ENCODE peak calls at places on chromosomes 7 and 10, in ten cellular contexts. F is glutamatergic neuron; I is thyroid gland; R is posterior vena cava; M is NCI-H460; L is NCI-H1092 treated with DMSO at 0.1 percent for 48 hours; W is T1000; N is stimulated activated CD4-positive, alpha-beta T cell treated with anti-CD3 and anti-CD28 coated beads, Interleukin-12 subunit alpha, Interleukin-12 subunit beta, amount 100 ng/mL, for 4 hours; V is GM18507; Y is astrocyte of the spinal cord. K is an unnamed sample.

GRCh38 chr7:37342170-37342569 is 106.5 kb downstream of the ELMO1 start:
- DNase-seq in F (no peak), I (no peak), R (no peak), M (no peak), L (no peak), W (no peak), N (no peak), V (no peak), Y (no peak), K (no peak)

GRCh38 chr7:45702751-45703150 is 128.6 kb downstream of the ADCY1 start:
- DNase-seq in F (no peak), I (no peak), R (peak; percentile 37), M (no peak), L (no peak), W (no peak), N (no peak), V (no peak), Y (no peak), K (no peak)

GRCh38 chr10:32413513-32413912 is 32.4 kb upstream of the CCDC7 start:
- DNase-seq in F (no peak), I (no peak), R (no peak), M (no peak), L (no peak), W (peak; percentile 5), N (peak; percentile 22), V (no peak), Y (peak; percentile 97), K (peak; percentile 76)

GRCh38 chr7:23242935-23243334 is 3.6 kb upstream of the GPNMB start:
- DNase-seq in F (no peak), I (no peak), R (no peak), M (no peak), L (no peak), W (no peak), N (no peak), V (no peak), Y (no peak), K (no peak)

GRCh38 chr10:94212876-94213595 is 149.7 kb downstream of the NOC3L start:
- DNase-seq in F (no peak), I (peak; percentile 24), R (no peak), M (no peak), L (no peak), W (no peak), N (no peak), V (no peak), Y (peak; percentile 24), K (peak; percentile 7)

GRCh38 chr10:97069576-97070362 is 116.0 kb downstream of the SLIT1 start:
- DNase-seq in F (no peak), I (no peak), R (no peak), M (peak; percentile 47), L (no peak), W (peak; percentile 17), N (no peak), V (no peak), Y (peak; percentile 24), K (peak; percentile 68)

GRCh38 chr10:47366731-47367460 is 17.2 kb downstream of the ZNF488 start:
- DNase-seq in F (no peak), I (no peak), R (peak; percentile 43), M (no peak), L (no peak), W (no peak), N (no peak), V (no peak), Y (no peak), K (no peak)

GRCh38 chr10:17643339-17643754 is 604 bp upstream of the STAM start:
- DNase-seq in F (peak; percentile 62), I (peak; percentile 74), R (peak; percentile 88), M (peak; percentile 69), L (peak; percentile 85), W (no peak), N (peak; percentile 6), V (no peak), Y (no peak), K (no peak)

GRCh38 chr10:98172073-98172472 is 37.6 kb downstream of the R3HCC1L start:
- DNase-seq in F (no peak), I (peak; percentile 8), R (no peak), M (no peak), L (no peak), W (no peak), N (no peak), V (no peak), Y (peak; percentile 36), K (no peak)

GRCh38 chr7:43873300-43873699 is 4.0 kb upstream of the MRPS24 start:
- DNase-seq in F (no peak), I (no peak), R (peak; percentile 85), M (no peak), L (no peak), W (peak; percentile 36), N (no peak), V (no peak), Y (peak; percentile 44), K (peak; percentile 22)

GRCh38 chr10:110432084-110432483 is 65.6 kb upstream of the DUSP5 start:
- DNase-seq in F (no peak), I (no peak), R (peak; percentile 3), M (no peak), L (no peak), W (no peak), N (no peak), V (no peak), Y (no peak), K (no peak)

GRCh38 chr7:24755541-24756416 is 1.5 kb downstream of the GSDME start:
- DNase-seq in F (no peak), I (no peak), R (no peak), M (no peak), L (no peak), W (no peak), N (no peak), V (peak; percentile 58), Y (peak; percentile 76), K (no peak)

GRCh38 chr10:74167443-74167842 is 16.4 kb downstream of the ADK start:
- DNase-seq in F (no peak), I (no peak), R (no peak), M (no peak), L (no peak), W (no peak), N (no peak), V (no peak), Y (no peak), K (no peak)

GRCh38 chr10:27899058-27899457 is 99.8 kb downstream of the ODAD2 start:
- DNase-seq in F (no peak), I (no peak), R (no peak), M (no peak), L (no peak), W (no peak), N (no peak), V (no peak), Y (no peak), K (no peak)

GRCh38 chr7:136878878-136879277 is 10.4 kb downstream of the CHRM2 start:
- DNase-seq in F (no peak), I (no peak), R (no peak), M (no peak), L (no peak), W (no peak), N (no peak), V (no peak), Y (no peak), K (no peak)

GRCh38 chr7:132988117-132988516 is 93.8 kb downstream of the CHCHD3 start:
- DNase-seq in F (no peak), I (no peak), R (no peak), M (no peak), L (no peak), W (no peak), N (no peak), V (no peak), Y (no peak), K (no peak)